ENCODE peak calls at places on chromosomes 7 and 10, in seven cellular contexts. S, N, T, L, U, B and G are unnamed samples.

GRCh38 chr7:75870557-75870956 is 8.3 kb upstream of the RHBDD2 start:
- DNase-seq in T (no peak), N (no peak), U (no peak), B (no peak), S (no peak), L (no peak), G (no peak)

GRCh38 chr7:68058014-68058413 is 1061.4 kb downstream of the TYW1 start:
- DNase-seq in T (no peak), L (no peak), N (no peak), U (no peak), B (no peak), S (no peak), G (no peak)

GRCh38 chr7:88344956-88345832 is 38.5 kb upstream of the STEAP4 start:
- DNase-seq in U (peak), B (no peak), T (peak), L (peak), S (peak), N (no peak), G (peak)

GRCh38 chr7:5528071-5528814 is 104.6 kb upstream of the TNRC18 start:
- DNase-seq in U (peak), L (peak), T (peak), N (no peak), S (peak), B (no peak), G (peak)

GRCh38 chr7:738723-739454 is 11.8 kb upstream of the PRKAR1B start:
- DNase-seq in T (no peak), B (no peak), L (peak), U (peak), N (no peak), S (no peak), G (no peak)

GRCh38 chr10:34955391-34955790 is 134.8 kb downstream of the CUL2 start:
- DNase-seq in S (no peak), N (no peak), T (no peak), B (no peak), L (no peak), U (no peak), G (no peak)

GRCh38 chr7:157010588-157011332 is at the start of gene MNX1:
- DNase-seq in B (no peak), N (peak), S (peak), U (no peak), L (no peak), T (peak), G (peak)

GRCh38 chr10:24463683-24464426 is 254.9 kb downstream of the KIAA1217 start:
- DNase-seq in S (peak), B (no peak), U (no peak), N (peak), L (no peak), T (no peak), G (peak)

GRCh38 chr10:85195596-85195995 is 867.2 kb downstream of the CCSER2 start:
- DNase-seq in T (no peak), N (no peak), U (no peak), B (no peak), S (no peak), L (no peak), G (no peak)

GRCh38 chr7:154409703-154410311 is 357.6 kb downstream of the DPP6 start:
- DNase-seq in T (peak), U (no peak), N (no peak), B (no peak), L (no peak), S (no peak), G (no peak)

GRCh38 chr7:106793015-106793651 is 71.9 kb upstream of the PIK3CG start:
- DNase-seq in B (no peak), S (no peak), L (no peak), U (no peak), T (peak), N (no peak), G (no peak)

GRCh38 chr7:132125096-132125495 is 451.2 kb downstream of the PLXNA4 start:
- DNase-seq in T (no peak), B (no peak), U (peak), L (no peak), N (no peak), S (no peak), G (no peak)

GRCh38 chr7:104252409-104253134 is 44.8 kb upstream of the ORC5 start:
- DNase-seq in B (no peak), T (no peak), S (no peak), N (no peak), L (no peak), U (no peak), G (no peak)

GRCh38 chr10:79007843-79008319 is 60.9 kb upstream of the ZMIZ1 start:
- DNase-seq in U (no peak), B (no peak), L (no peak), S (no peak), N (no peak), T (no peak), G (no peak)

GRCh38 chr10:79004311-79004710 is 64.5 kb upstream of the ZMIZ1 start:
- DNase-seq in N (no peak), B (no peak), U (no peak), T (no peak), S (no peak), L (no peak), G (no peak)

GRCh38 chr10:79007037-79007842 is 61.5 kb upstream of the ZMIZ1 start:
- DNase-seq in T (no peak), N (no peak), S (peak), U (peak), B (peak), L (no peak), G (no peak)

GRCh38 chr10:79003183-79004100 is 65.3 kb upstream of the ZMIZ1 start:
- DNase-seq in L (no peak), S (peak), T (no peak), U (no peak), N (no peak), B (no peak), G (no peak)

GRCh38 chr10:79005126-79005820 is 63.5 kb upstream of the ZMIZ1 start:
- DNase-seq in N (no peak), U (no peak), S (no peak), B (no peak), T (no peak), L (no peak), G (no peak)
- H3K27ac ChIP-seq in N (no peak), U (no peak), S (no peak), B (no peak), T (no peak), L (no peak), G (no peak)

GRCh38 chr10:74681917-74682627 is 144.3 kb upstream of the KAT6B start:
- DNase-seq in T (no peak), B (no peak), L (no peak), S (no peak), U (no peak), N (no peak), G (no peak)
- H3K27ac ChIP-seq in T (no peak), B (no peak), L (no peak), S (no peak), U (no peak), N (no peak), G (peak)

GRCh38 chr7:116780966-116781365 is 81.4 kb upstream of the CAPZA2 start:
- DNase-seq in B (no peak), N (peak), L (no peak), S (no peak), U (no peak), T (peak), G (peak)
- H3K27ac ChIP-seq in B (no peak), N (peak), L (no peak), S (no peak), U (no peak), T (no peak), G (peak)

DNA sequence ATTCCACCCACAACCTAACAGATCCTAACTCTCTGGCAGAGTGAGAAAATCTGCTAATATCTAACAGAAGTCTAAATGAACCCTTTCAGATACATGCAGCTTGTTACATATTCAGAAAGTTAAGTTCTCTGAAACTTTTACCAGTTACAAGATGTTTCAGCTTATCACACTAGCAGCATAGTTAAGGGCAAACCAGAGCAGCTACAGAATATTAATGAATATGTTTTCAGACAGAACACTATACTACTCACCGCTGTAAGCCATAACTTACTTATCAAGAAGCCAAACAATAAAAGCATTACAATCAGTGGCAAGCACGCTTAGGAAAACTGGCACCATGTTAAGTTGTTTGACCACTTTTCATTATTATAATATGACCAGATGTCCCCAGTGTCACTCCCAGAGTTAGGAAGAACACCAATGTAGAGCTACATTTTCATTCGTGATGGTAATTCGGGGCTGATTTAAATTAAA is 2.7 kb downstream of the ITGB1 start:
- DNase-seq in U (no peak), L (no peak), N (no peak), B (no peak), S (no peak), T (no peak), G (no peak)
- H3K27ac ChIP-seq in U (peak), L (no peak), N (peak), B (no peak), S (peak), T (no peak), G (no peak)

DNA sequence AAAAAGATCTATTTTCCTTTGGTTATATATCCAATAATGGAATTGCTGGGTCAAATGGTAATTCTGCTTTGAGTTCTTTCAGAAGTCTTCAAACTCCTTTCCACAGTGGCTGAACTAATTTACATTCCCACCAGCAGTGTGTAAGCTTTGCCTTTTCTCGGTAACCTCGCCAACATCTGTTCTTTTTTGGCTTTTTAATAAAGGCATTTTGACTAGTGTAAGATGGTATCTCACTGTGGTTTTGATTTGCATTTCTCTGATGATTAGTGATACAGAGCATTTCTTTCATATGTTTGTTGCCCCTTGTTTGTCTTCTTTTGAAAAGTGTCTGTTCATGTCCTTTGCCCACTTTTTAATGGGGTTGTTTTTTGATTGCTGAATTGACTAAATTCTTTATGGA is 285.0 kb downstream of the MALRD1 start:
- DNase-seq in U (no peak), N (no peak), B (no peak), L (no peak), T (no peak), S (no peak), G (no peak)
- H3K27ac ChIP-seq in U (no peak), N (no peak), B (no peak), L (no peak), T (no peak), S (no peak), G (no peak)

DNA sequence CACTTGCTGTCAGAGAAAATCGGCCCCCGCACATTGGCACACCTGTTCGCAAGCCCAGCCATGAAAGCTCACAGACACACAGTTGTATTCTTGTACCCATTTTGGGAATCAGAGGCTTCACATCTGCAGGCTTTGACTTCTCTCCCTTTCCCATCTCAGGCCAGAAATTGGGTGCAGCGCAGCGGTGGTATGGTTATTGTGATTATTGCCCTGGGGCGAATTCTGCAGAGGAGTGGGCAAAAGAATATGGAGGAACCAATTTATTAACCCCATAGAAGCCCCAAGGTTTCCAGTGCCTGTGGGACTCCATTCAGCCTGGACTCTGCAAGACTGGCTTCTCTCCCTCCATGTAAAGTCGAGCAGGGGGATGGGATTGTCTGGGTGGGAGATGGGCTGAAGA is 14.0 kb downstream of the TLX1 start:
- DNase-seq in N (no peak), U (no peak), T (no peak), S (no peak), B (no peak), L (no peak), G (no peak)
- H3K27ac ChIP-seq in N (no peak), U (no peak), T (no peak), S (no peak), B (no peak), L (no peak), G (no peak)

DNA sequence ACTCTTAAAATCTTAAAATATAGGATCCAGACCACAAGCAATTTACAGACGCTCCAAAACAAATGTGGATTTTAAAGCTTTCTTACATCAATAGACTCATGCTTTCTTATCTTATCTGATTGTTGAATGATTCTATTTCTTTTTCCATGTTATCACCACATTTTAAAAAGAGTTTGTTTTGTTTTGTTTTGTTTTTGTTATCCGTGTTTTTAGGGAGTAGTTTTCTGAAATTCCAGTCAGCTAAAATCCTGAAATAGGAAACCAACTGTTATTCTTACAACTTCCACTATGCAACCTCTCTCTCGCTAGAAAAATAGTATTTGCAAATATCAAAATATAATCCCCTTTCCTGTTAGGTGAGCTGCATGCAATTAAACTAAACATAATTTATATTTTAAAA is 251.0 kb downstream of the PCDH15 start:
- DNase-seq in S (no peak), B (no peak), U (no peak), L (no peak), T (no peak), N (no peak), G (no peak)
- H3K27ac ChIP-seq in S (no peak), B (no peak), U (no peak), L (no peak), T (no peak), N (no peak), G (no peak)

DNA sequence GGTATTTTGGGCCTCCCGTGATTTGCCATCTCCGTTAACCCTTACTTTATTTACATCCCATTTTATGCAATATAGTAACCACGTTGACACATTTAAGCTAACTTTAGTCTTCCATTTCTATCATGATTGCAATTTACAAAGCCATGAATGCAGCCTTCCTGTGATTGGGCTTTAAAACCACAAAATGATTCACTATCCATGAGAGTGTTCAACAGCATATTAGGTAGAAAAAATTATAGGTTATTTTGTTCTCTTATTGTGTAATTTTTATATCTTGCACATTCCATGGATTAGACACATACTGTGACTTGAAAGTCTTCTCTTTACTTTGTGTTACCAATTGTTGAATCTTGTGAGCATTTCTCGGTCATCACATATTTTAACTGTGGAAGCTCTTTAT is 139.8 kb downstream of the SND1 start:
- DNase-seq in T (no peak), U (no peak), S (no peak), L (no peak), B (no peak), N (no peak), G (no peak)
- H3K27ac ChIP-seq in T (no peak), U (no peak), S (no peak), L (no peak), B (no peak), N (no peak), G (no peak)

GRCh38 chr7:141461924-141462323 is 89.3 kb upstream of the AGK start:
- DNase-seq in L (no peak), T (no peak), B (no peak), S (no peak), N (no peak), U (no peak), G (no peak)
- H3K27ac ChIP-seq in L (no peak), T (no peak), B (no peak), S (no peak), N (peak), U (no peak), G (no peak)